ENCODE peak calls at places on chromosomes 5 and 9, in nine cellular contexts. J is fibroblast of mammary gland, V is PC-3, T is choroid plexus epithelial cell, L is endothelial cell, O is suprapubic skin, A is astrocyte of the spinal cord, C is IMR-90, Z is Calu3. X is an unnamed sample.

GRCh38 chr9:88532320-88532719 is 2.7 kb upstream of the NXNL2 start:
- DNase-seq in J (peak; percentile 58), V (no peak), T (peak; percentile 78), L (peak; percentile 70), O (no peak), A (peak; percentile 46), C (peak; percentile 46), Z (no peak), X (no peak)

GRCh38 chr5:129241755-129242154 is 147.2 kb downstream of the ISOC1 start:
- DNase-seq in J (no peak), V (no peak), T (no peak), L (no peak), O (no peak), A (no peak), C (no peak), Z (no peak), X (no peak)

GRCh38 chr9:78130004-78130403 is 98.4 kb upstream of the GNAQ start:
- DNase-seq in J (peak; percentile 36), V (peak; percentile 25), T (peak; percentile 43), L (no peak), O (no peak), A (peak; percentile 35), C (no peak), Z (peak; percentile 10), X (no peak)

GRCh38 chr5:121797677-121798518 is 53.8 kb upstream of the FTMT start:
- DNase-seq in J (no peak), V (no peak), T (no peak), L (no peak), O (no peak), A (no peak), C (no peak), Z (no peak), X (no peak)

GRCh38 chr5:96726802-96727201 is 64.6 kb downstream of the CAST start:
- DNase-seq in J (no peak), V (no peak), T (no peak), L (no peak), O (no peak), A (no peak), C (no peak), Z (no peak), X (no peak)

GRCh38 chr9:114371986-114372917 is 15.5 kb downstream of the AKNA start:
- DNase-seq in J (peak; percentile 74), V (peak; percentile 76), T (no peak), L (no peak), O (no peak), A (no peak), C (no peak), Z (no peak), X (no peak)

GRCh38 chr5:149170292-149170691 is 29.0 kb downstream of the ABLIM3 start:
- DNase-seq in J (peak; percentile 84), V (no peak), T (peak; percentile 80), L (no peak), O (no peak), A (peak; percentile 38), C (peak; percentile 38), Z (no peak), X (no peak)

GRCh38 chr5:56698463-56699381 is 116.6 kb upstream of the MAP3K1 start:
- DNase-seq in J (no peak), V (no peak), T (peak; percentile 57), L (no peak), O (no peak), A (peak; percentile 14), C (no peak), Z (no peak), X (no peak)

GRCh38 chr5:172364773-172365172 is 81.2 kb upstream of the UBTD2 start:
- DNase-seq in J (no peak), V (no peak), T (no peak), L (no peak), O (no peak), A (no peak), C (no peak), Z (peak; percentile 66), X (no peak)

GRCh38 chr9:120616961-120617636 is 37.1 kb upstream of the CDK5RAP2 start:
- DNase-seq in J (no peak), V (no peak), T (peak; percentile 37), L (no peak), O (no peak), A (no peak), C (peak; percentile 6), Z (no peak), X (no peak)

GRCh38 chr5:171673328-171673727 is 112.3 kb upstream of the SMIM23 start:
- DNase-seq in J (peak; percentile 17), V (no peak), T (no peak), L (no peak), O (no peak), A (no peak), C (no peak), Z (no peak), X (peak; percentile 56)

GRCh38 chr9:123337971-123338370 is 18.0 kb upstream of the CRB2 start:
- DNase-seq in J (no peak), V (no peak), T (no peak), L (no peak), O (no peak), A (no peak), C (no peak), Z (no peak), X (no peak)

GRCh38 chr5:157912621-157913325 is 53.8 kb upstream of the CLINT1 start:
- DNase-seq in J (no peak), V (peak; percentile 44), T (no peak), L (no peak), O (no peak), A (no peak), C (no peak), Z (peak; percentile 83), X (no peak)

DNA sequence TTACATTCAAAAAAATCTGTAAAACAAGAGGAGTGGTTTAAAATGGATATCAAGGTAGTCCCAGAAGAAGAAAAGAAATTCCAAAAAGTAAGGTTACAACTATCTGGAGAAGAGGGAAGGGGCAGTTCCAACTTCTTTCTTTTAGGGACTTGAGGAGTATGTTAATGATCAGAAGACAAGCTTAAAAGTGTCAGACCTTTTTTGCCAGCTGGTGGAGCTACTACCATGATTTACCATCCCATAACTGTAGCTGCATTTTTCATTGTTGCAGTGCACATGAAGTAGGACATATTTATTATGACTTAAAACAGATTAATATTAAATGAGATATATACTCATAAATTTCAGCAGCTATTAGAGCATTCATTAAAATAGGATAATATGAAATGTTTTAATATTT is 158.5 kb upstream of the RGS7BP start:
- DNase-seq in J (no peak), V (peak; percentile 43), T (peak; percentile 18), L (no peak), O (no peak), A (no peak), C (no peak), Z (no peak), X (no peak)
- TF ChIP-seq CTCF in J (no peak), V (peak; percentile 49), T (no peak), L (no peak), O (no peak), A (no peak), C (no peak), Z (no peak), X (no peak)

GRCh38 chr5:147403659-147404640 is 105.9 kb downstream of the DPYSL3 start:
- DNase-seq in J (peak; percentile 98), V (peak; percentile 58), T (peak; percentile 97), L (no peak), O (no peak), A (peak; percentile 99), C (peak; percentile 99), Z (peak; percentile 51), X (peak; percentile 89)

GRCh38 chr5:147397616-147398015 is 112.3 kb downstream of the DPYSL3 start:
- DNase-seq in J (no peak), V (no peak), T (no peak), L (no peak), O (no peak), A (no peak), C (no peak), Z (peak; percentile 8), X (no peak)

GRCh38 chr5:147398860-147399259 is 111.0 kb downstream of the DPYSL3 start:
- DNase-seq in J (peak; percentile 79), V (no peak), T (no peak), L (no peak), O (no peak), A (no peak), C (no peak), Z (no peak), X (peak; percentile 92)

GRCh38 chr5:147400076-147400809 is 109.6 kb downstream of the DPYSL3 start:
- DNase-seq in J (no peak), V (no peak), T (no peak), L (no peak), O (no peak), A (no peak), C (no peak), Z (no peak), X (no peak)

DNA sequence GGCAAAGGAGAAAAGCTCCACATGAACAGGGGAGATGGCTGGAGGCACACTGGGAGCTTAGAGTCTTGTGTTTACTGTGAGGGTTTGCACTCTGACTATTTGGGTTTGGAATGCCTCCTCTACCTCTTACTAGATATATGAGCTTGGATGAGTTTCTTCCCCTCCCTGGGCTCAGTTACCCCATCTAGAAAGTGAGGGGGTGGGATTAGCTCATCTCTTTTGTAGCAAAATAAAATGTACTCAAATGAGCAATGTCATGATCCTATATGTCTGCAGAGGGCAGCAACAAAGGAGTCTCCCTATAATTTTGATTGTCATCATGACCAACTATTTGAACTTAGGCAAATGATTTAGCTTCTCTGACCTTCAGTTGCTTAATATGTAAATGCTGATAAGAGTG is 109.0 kb downstream of the DPYSL3 start:
- DNase-seq in J (peak; percentile 51), V (no peak), T (no peak), L (no peak), O (no peak), A (no peak), C (peak; percentile 67), Z (no peak), X (no peak)
- TF ChIP-seq CTCF in J (no peak), V (no peak), T (no peak), L (no peak), O (no peak), A (no peak), C (peak; percentile 24), Z (no peak), X (no peak)

DNA sequence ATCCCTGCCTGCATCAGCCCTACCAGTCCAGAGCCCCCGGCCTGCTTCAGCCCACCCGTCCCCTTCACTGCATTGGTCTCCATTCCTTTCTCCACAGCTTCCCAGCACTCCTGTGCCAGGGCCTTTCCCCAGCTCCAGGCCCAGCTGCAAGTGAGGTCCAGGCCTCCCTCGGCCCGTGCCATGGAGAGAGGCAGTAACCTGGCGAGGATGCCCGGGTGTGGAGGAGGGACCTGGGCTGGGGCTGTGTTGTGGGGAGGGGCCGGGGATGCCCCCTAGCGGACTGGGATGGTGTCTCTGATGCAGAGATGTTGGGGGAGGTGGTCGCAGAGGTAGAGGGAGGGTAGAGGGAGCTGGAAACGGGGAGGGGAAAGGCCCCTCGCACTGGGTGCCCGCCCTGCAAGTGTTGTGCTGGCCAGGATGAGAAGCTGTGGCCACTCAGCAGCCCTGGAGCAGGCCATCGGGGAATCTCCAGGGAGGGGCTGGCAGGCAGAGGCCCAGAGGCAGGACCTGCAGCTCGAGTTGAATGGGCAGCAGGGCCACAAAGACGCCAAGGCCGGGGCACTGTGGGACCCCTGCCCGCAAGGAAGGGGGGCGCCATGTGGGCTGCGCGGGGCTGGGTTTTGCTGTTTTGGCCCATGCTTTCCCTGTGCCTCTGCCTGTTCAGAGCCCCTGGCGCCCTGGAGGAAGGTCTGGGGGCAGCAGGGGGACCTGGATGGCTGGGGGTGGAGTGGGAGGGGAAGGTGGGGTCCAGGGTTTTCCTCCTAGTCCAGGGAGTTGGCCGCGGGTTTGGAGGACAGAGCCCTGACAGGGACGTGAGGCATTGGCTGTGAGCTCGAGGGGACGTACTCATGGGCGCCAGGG is 26.0 kb upstream of the NKD2 start:
- DNase-seq in J (no peak), V (peak; percentile 23), T (no peak), L (peak; percentile 64), O (peak; percentile 74), A (no peak), C (no peak), Z (peak; percentile 28), X (no peak)
- TF ChIP-seq CTCF in J (no peak), V (peak; percentile 71), T (peak; percentile 21), L (peak; percentile 40), O (no peak), A (peak; percentile 13), C (peak; percentile 24), Z (no peak), X (peak; percentile 39)

GRCh38 chr5:71836084-71836483 is 117.0 kb downstream of the CARTPT start:
- DNase-seq in J (peak; percentile 45), V (peak; percentile 32), T (peak; percentile 55), L (no peak), O (no peak), A (peak; percentile 13), C (peak; percentile 25), Z (no peak), X (no peak)
- TF ChIP-seq CTCF in J (peak; percentile 45), V (peak; percentile 59), T (peak; percentile 61), L (no peak), O (no peak), A (peak; percentile 52), C (peak; percentile 35), Z (peak; percentile 22), X (peak; percentile 17)

X was measured in AG09319.